ENCODE peak calls at places on chromosomes 11 and 22, in eight cellular contexts. One of them, this sample, is unnamed.

GRCh38 chr11:86152006-86152862 is 83.3 kb upstream of the PICALM start:
- DNase-seq in Calu3: peak; percentile 58
- DNase-seq in NCI-H2107: no peak
- DNase-seq in pancreas: no peak
- DNase-seq in fibroblast of villous mesenchyme: no peak
- DNase-seq in NCI-H345: no peak
- DNase-seq in activated gamma-delta T cell treated with Interleukin-2 at 50 U/mL for 16 hours: no peak
- DNase-seq in stimulated activated CD4-positive, alpha-beta T cell treated with anti-CD3 and anti-CD28 coated beads, Interleukin-4, amount 100 ng/mL, for 4 hours: no peak
- DNase-seq in this sample: peak; percentile 89

GRCh38 chr22:46061124-46061410 is 84.1 kb upstream of the WNT7B start:
- DNase-seq in Calu3: no peak
- DNase-seq in NCI-H2107: no peak
- DNase-seq in pancreas: no peak
- DNase-seq in fibroblast of villous mesenchyme: no peak
- DNase-seq in NCI-H345: no peak
- DNase-seq in activated gamma-delta T cell treated with Interleukin-2 at 50 U/mL for 16 hours: no peak
- DNase-seq in stimulated activated CD4-positive, alpha-beta T cell treated with anti-CD3 and anti-CD28 coated beads, Interleukin-4, amount 100 ng/mL, for 4 hours: no peak
- DNase-seq in this sample: no peak

GRCh38 chr11:27934830-27935145 is 173.2 kb downstream of the KIF18A start:
- DNase-seq in Calu3: peak; percentile 53
- DNase-seq in NCI-H2107: no peak
- DNase-seq in pancreas: no peak
- DNase-seq in fibroblast of villous mesenchyme: peak; percentile 89
- DNase-seq in NCI-H345: no peak
- DNase-seq in activated gamma-delta T cell treated with Interleukin-2 at 50 U/mL for 16 hours: no peak
- DNase-seq in stimulated activated CD4-positive, alpha-beta T cell treated with anti-CD3 and anti-CD28 coated beads, Interleukin-4, amount 100 ng/mL, for 4 hours: no peak
- DNase-seq in this sample: peak; percentile 82

GRCh38 chr11:22976146-22976545 is 115.9 kb upstream of the CCDC179 start:
- DNase-seq in Calu3: peak; percentile 65
- DNase-seq in NCI-H2107: no peak
- DNase-seq in pancreas: no peak
- DNase-seq in fibroblast of villous mesenchyme: peak; percentile 35
- DNase-seq in NCI-H345: no peak
- DNase-seq in activated gamma-delta T cell treated with Interleukin-2 at 50 U/mL for 16 hours: no peak
- DNase-seq in stimulated activated CD4-positive, alpha-beta T cell treated with anti-CD3 and anti-CD28 coated beads, Interleukin-4, amount 100 ng/mL, for 4 hours: no peak
- DNase-seq in this sample: peak; percentile 49

GRCh38 chr11:10654211-10655150 is 39.1 kb downstream of the IRAG1 start:
- DNase-seq in Calu3: peak; percentile 48
- DNase-seq in NCI-H2107: peak; percentile 24
- DNase-seq in pancreas: no peak
- DNase-seq in fibroblast of villous mesenchyme: peak; percentile 48
- DNase-seq in NCI-H345: peak; percentile 3
- DNase-seq in activated gamma-delta T cell treated with Interleukin-2 at 50 U/mL for 16 hours: peak; percentile 38
- DNase-seq in stimulated activated CD4-positive, alpha-beta T cell treated with anti-CD3 and anti-CD28 coated beads, Interleukin-4, amount 100 ng/mL, for 4 hours: no peak
- DNase-seq in this sample: no peak

GRCh38 chr11:94740083-94740974 is 27.8 kb upstream of the AMOTL1 start:
- DNase-seq in Calu3: peak; percentile 6
- DNase-seq in NCI-H2107: no peak
- DNase-seq in pancreas: peak; percentile 64
- DNase-seq in fibroblast of villous mesenchyme: no peak
- DNase-seq in NCI-H345: peak; percentile 82
- DNase-seq in activated gamma-delta T cell treated with Interleukin-2 at 50 U/mL for 16 hours: no peak
- DNase-seq in stimulated activated CD4-positive, alpha-beta T cell treated with anti-CD3 and anti-CD28 coated beads, Interleukin-4, amount 100 ng/mL, for 4 hours: no peak
- DNase-seq in this sample: no peak

GRCh38 chr11:2207212-2207611 is 35.6 kb upstream of the TH start:
- DNase-seq in Calu3: no peak
- DNase-seq in NCI-H2107: no peak
- DNase-seq in pancreas: peak; percentile 45
- DNase-seq in fibroblast of villous mesenchyme: no peak
- DNase-seq in NCI-H345: no peak
- DNase-seq in activated gamma-delta T cell treated with Interleukin-2 at 50 U/mL for 16 hours: peak; percentile 3
- DNase-seq in stimulated activated CD4-positive, alpha-beta T cell treated with anti-CD3 and anti-CD28 coated beads, Interleukin-4, amount 100 ng/mL, for 4 hours: no peak
- DNase-seq in this sample: no peak

GRCh38 chr11:123006860-123007542 is 25.4 kb upstream of the BSX start:
- DNase-seq in Calu3: no peak
- DNase-seq in NCI-H2107: no peak
- DNase-seq in pancreas: no peak
- DNase-seq in fibroblast of villous mesenchyme: no peak
- DNase-seq in NCI-H345: no peak
- DNase-seq in activated gamma-delta T cell treated with Interleukin-2 at 50 U/mL for 16 hours: no peak
- DNase-seq in stimulated activated CD4-positive, alpha-beta T cell treated with anti-CD3 and anti-CD28 coated beads, Interleukin-4, amount 100 ng/mL, for 4 hours: no peak
- DNase-seq in this sample: no peak

GRCh38 chr11:113994077-113994954 is 19.4 kb downstream of the HTR3A start:
- DNase-seq in Calu3: peak; percentile 11
- DNase-seq in NCI-H2107: no peak
- DNase-seq in pancreas: no peak
- DNase-seq in fibroblast of villous mesenchyme: no peak
- DNase-seq in NCI-H345: peak; percentile 38
- DNase-seq in activated gamma-delta T cell treated with Interleukin-2 at 50 U/mL for 16 hours: peak; percentile 35
- DNase-seq in stimulated activated CD4-positive, alpha-beta T cell treated with anti-CD3 and anti-CD28 coated beads, Interleukin-4, amount 100 ng/mL, for 4 hours: peak; percentile 11
- DNase-seq in this sample: no peak

GRCh38 chr11:68826726-68827125 is 15.0 kb downstream of the CPT1A start:
- DNase-seq in Calu3: no peak
- DNase-seq in NCI-H2107: no peak
- DNase-seq in pancreas: no peak
- DNase-seq in fibroblast of villous mesenchyme: no peak
- DNase-seq in NCI-H345: no peak
- DNase-seq in activated gamma-delta T cell treated with Interleukin-2 at 50 U/mL for 16 hours: no peak
- DNase-seq in stimulated activated CD4-positive, alpha-beta T cell treated with anti-CD3 and anti-CD28 coated beads, Interleukin-4, amount 100 ng/mL, for 4 hours: no peak
- DNase-seq in this sample: no peak

GRCh38 chr11:34161812-34162506 is 56.5 kb downstream of the NAT10 start:
- DNase-seq in Calu3: no peak
- DNase-seq in NCI-H2107: no peak
- DNase-seq in pancreas: no peak
- DNase-seq in fibroblast of villous mesenchyme: peak; percentile 53
- DNase-seq in NCI-H345: no peak
- DNase-seq in activated gamma-delta T cell treated with Interleukin-2 at 50 U/mL for 16 hours: peak; percentile 35
- DNase-seq in stimulated activated CD4-positive, alpha-beta T cell treated with anti-CD3 and anti-CD28 coated beads, Interleukin-4, amount 100 ng/mL, for 4 hours: no peak
- DNase-seq in this sample: peak; percentile 78

GRCh38 chr11:124623861-124624525 is 1.3 kb downstream of the TBRG1 start:
- DNase-seq in Calu3: no peak
- DNase-seq in NCI-H2107: no peak
- DNase-seq in pancreas: no peak
- DNase-seq in fibroblast of villous mesenchyme: peak; percentile 12
- DNase-seq in NCI-H345: no peak
- DNase-seq in activated gamma-delta T cell treated with Interleukin-2 at 50 U/mL for 16 hours: no peak
- DNase-seq in stimulated activated CD4-positive, alpha-beta T cell treated with anti-CD3 and anti-CD28 coated beads, Interleukin-4, amount 100 ng/mL, for 4 hours: no peak
- DNase-seq in this sample: no peak

GRCh38 chr22:33678523-33678922 is 241.8 kb downstream of the LARGE1 start:
- DNase-seq in Calu3: no peak
- DNase-seq in NCI-H2107: no peak
- DNase-seq in pancreas: no peak
- DNase-seq in fibroblast of villous mesenchyme: no peak
- DNase-seq in NCI-H345: no peak
- DNase-seq in activated gamma-delta T cell treated with Interleukin-2 at 50 U/mL for 16 hours: no peak
- DNase-seq in stimulated activated CD4-positive, alpha-beta T cell treated with anti-CD3 and anti-CD28 coated beads, Interleukin-4, amount 100 ng/mL, for 4 hours: no peak
- DNase-seq in this sample: no peak

GRCh38 chr22:45885171-45885840 is 91.7 kb downstream of the WNT7B start:
- DNase-seq in Calu3: no peak
- DNase-seq in NCI-H2107: no peak
- DNase-seq in pancreas: peak; percentile 43
- DNase-seq in fibroblast of villous mesenchyme: no peak
- DNase-seq in NCI-H345: no peak
- DNase-seq in activated gamma-delta T cell treated with Interleukin-2 at 50 U/mL for 16 hours: no peak
- DNase-seq in stimulated activated CD4-positive, alpha-beta T cell treated with anti-CD3 and anti-CD28 coated beads, Interleukin-4, amount 100 ng/mL, for 4 hours: no peak
- DNase-seq in this sample: no peak

GRCh38 chr11:110472858-110473257 is 43.1 kb downstream of the FDX1 start:
- DNase-seq in Calu3: peak; percentile 26
- DNase-seq in NCI-H2107: no peak
- DNase-seq in pancreas: no peak
- DNase-seq in fibroblast of villous mesenchyme: peak; percentile 24
- DNase-seq in NCI-H345: no peak
- DNase-seq in activated gamma-delta T cell treated with Interleukin-2 at 50 U/mL for 16 hours: no peak
- DNase-seq in stimulated activated CD4-positive, alpha-beta T cell treated with anti-CD3 and anti-CD28 coated beads, Interleukin-4, amount 100 ng/mL, for 4 hours: no peak
- DNase-seq in this sample: no peak

GRCh38 chr11:78465169-78465942 is 47.7 kb upstream of the GAB2 start:
- DNase-seq in Calu3: no peak
- DNase-seq in NCI-H2107: no peak
- DNase-seq in pancreas: no peak
- DNase-seq in fibroblast of villous mesenchyme: no peak
- DNase-seq in NCI-H345: no peak
- DNase-seq in activated gamma-delta T cell treated with Interleukin-2 at 50 U/mL for 16 hours: peak; percentile 33
- DNase-seq in stimulated activated CD4-positive, alpha-beta T cell treated with anti-CD3 and anti-CD28 coated beads, Interleukin-4, amount 100 ng/mL, for 4 hours: no peak
- DNase-seq in this sample: no peak